ENCODE peak calls at places on chromosomes 4 and X, in ten cellular contexts. A is naive B cell; V is DMS153; P is iris pigment epithelial cell; G is gastrocnemius medialis; J is GM03348; O is GM23248; W is activated naive CD4-positive, alpha-beta T cell; Q is MM.1S; U is fibroblast of lung. Y is an unnamed sample.

GRCh38 chr4:176654565-176655216 is 138.0 kb downstream of the VEGFC start:
- DNase-seq in A (no peak), V (no peak), P (peak), G (no peak), J (no peak), O (no peak), W (no peak), Q (peak), U (peak), Y (no peak)

GRCh38 chrX:134886201-134886600 is 104.6 kb upstream of the SMIM10 start:
- DNase-seq in A (no peak), V (no peak), P (peak), G (no peak), J (no peak), O (peak), W (no peak), Q (no peak), U (peak), Y (no peak)

GRCh38 chrX:151974336-151975227 is at the start of gene GABRE:
- DNase-seq in A (no peak), V (no peak), P (peak), G (no peak), J (peak), O (peak), W (no peak), Q (peak), U (peak), Y (no peak)

GRCh38 chr4:162891788-162892707 is 274.6 kb downstream of the NAF1 start:
- DNase-seq in A (no peak), V (no peak), P (no peak), G (no peak), J (no peak), O (no peak), W (no peak), Q (peak), U (peak), Y (no peak)

GRCh38 chrX:16869393-16870094 is 618 bp downstream of the RBBP7 start:
- DNase-seq in A (peak), V (no peak), P (no peak), G (peak), J (peak), O (peak), W (peak), Q (peak), U (no peak), Y (no peak)

GRCh38 chr4:10164877-10165283 is 48.3 kb upstream of the WDR1 start:
- DNase-seq in A (no peak), V (no peak), P (peak), G (no peak), J (peak), O (peak), W (no peak), Q (no peak), U (peak), Y (no peak)

GRCh38 chr4:13706130-13706529 is 78.6 kb upstream of the BOD1L1 start:
- DNase-seq in A (no peak), V (peak), P (no peak), G (no peak), J (no peak), O (no peak), W (no peak), Q (no peak), U (no peak), Y (no peak)

GRCh38 chr4:105978684-105979296 is 83.5 kb downstream of the NPNT start:
- DNase-seq in A (no peak), V (no peak), P (peak), G (no peak), J (peak), O (peak), W (no peak), Q (no peak), U (peak), Y (no peak)

GRCh38 chr4:54091637-54092404 is 8.1 kb upstream of the GSX2 start:
- DNase-seq in A (peak), V (peak), P (peak), G (peak), J (peak), O (peak), W (peak), Q (peak), U (peak), Y (peak)

GRCh38 chr4:8688041-8688907 is 95.7 kb downstream of the CPZ start:
- DNase-seq in A (no peak), V (no peak), P (peak), G (no peak), J (peak), O (peak), W (no peak), Q (peak), U (no peak), Y (no peak)

GRCh38 chr4:128600410-128600809 is 209.1 kb upstream of the JADE1 start:
- DNase-seq in A (no peak), V (no peak), P (no peak), G (no peak), J (no peak), O (no peak), W (no peak), Q (no peak), U (peak), Y (no peak)

Y was measured in activated CD4-positive, CD25-positive, alpha-beta regulatory T cell.